ENCODE peak calls at places on chromosome 22, in six cellular contexts. One of them, this sample, is unnamed.

GRCh38 chr22:17920145-17920605 is 104.2 kb downstream of the MICAL3 start:
- DNase-seq in H9: peak
- DNase-seq in H1: no peak
- DNase-seq in IMR-90: peak
- DNase-seq in trophoblast cell: peak
- DNase-seq in mesenchymal stem cell: peak
- DNase-seq in this sample: no peak

GRCh38 chr22:43110927-43111623 is 525 bp downstream of the BIK start:
- DNase-seq in H9: no peak
- DNase-seq in IMR-90: no peak
- DNase-seq in H1: peak
- DNase-seq in trophoblast cell: no peak
- DNase-seq in mesenchymal stem cell: no peak
- DNase-seq in this sample: no peak

GRCh38 chr22:23193420-23193819 is 13.1 kb downstream of the BCR start:
- DNase-seq in mesenchymal stem cell: no peak
- DNase-seq in H1: no peak
- DNase-seq in IMR-90: no peak
- DNase-seq in H9: no peak
- DNase-seq in trophoblast cell: no peak
- DNase-seq in this sample: no peak

GRCh38 chr22:40668611-40669390 is 10.5 kb upstream of the MCHR1 start:
- DNase-seq in IMR-90: peak
- DNase-seq in trophoblast cell: peak
- DNase-seq in H1: no peak
- DNase-seq in H9: no peak
- DNase-seq in mesenchymal stem cell: peak
- DNase-seq in this sample: no peak

GRCh38 chr22:27097933-27098332 is 440.5 kb downstream of the MIAT start:
- DNase-seq in trophoblast cell: no peak
- DNase-seq in IMR-90: no peak
- DNase-seq in H9: no peak
- DNase-seq in H1: no peak
- DNase-seq in mesenchymal stem cell: no peak
- DNase-seq in this sample: no peak

GRCh38 chr22:45673482-45674175 is 2.0 kb downstream of the ATXN10 start:
- DNase-seq in mesenchymal stem cell: no peak
- DNase-seq in H1: no peak
- DNase-seq in H9: no peak
- DNase-seq in IMR-90: no peak
- DNase-seq in trophoblast cell: no peak
- DNase-seq in this sample: no peak

GRCh38 chr22:42966389-42966998 is 48.5 kb downstream of the PACSIN2 start:
- DNase-seq in H9: no peak
- DNase-seq in mesenchymal stem cell: no peak
- DNase-seq in IMR-90: no peak
- DNase-seq in trophoblast cell: no peak
- DNase-seq in H1: no peak
- DNase-seq in this sample: no peak

GRCh38 chr22:40612291-40612740 is 24.2 kb downstream of the MRTFA start:
- DNase-seq in IMR-90: no peak
- DNase-seq in mesenchymal stem cell: no peak
- DNase-seq in H9: no peak
- DNase-seq in trophoblast cell: no peak
- DNase-seq in H1: no peak
- DNase-seq in this sample: no peak

GRCh38 chr22:45400046-45400445 is 13.4 kb downstream of the SMC1B start:
- DNase-seq in H1: no peak
- DNase-seq in H9: no peak
- DNase-seq in mesenchymal stem cell: no peak
- DNase-seq in trophoblast cell: no peak
- DNase-seq in IMR-90: no peak
- DNase-seq in this sample: no peak

GRCh38 chr22:41746563-41747400 is 47.5 kb downstream of the MEI1 start:
- DNase-seq in H1: peak
- DNase-seq in trophoblast cell: peak
- DNase-seq in mesenchymal stem cell: peak
- DNase-seq in H9: peak
- DNase-seq in IMR-90: peak
- DNase-seq in this sample: peak

GRCh38 chr22:26619510-26619909 is 1.7 kb upstream of the CRYBB1 start:
- DNase-seq in trophoblast cell: no peak
- DNase-seq in H9: no peak
- DNase-seq in mesenchymal stem cell: no peak
- DNase-seq in H1: no peak
- DNase-seq in IMR-90: no peak
- DNase-seq in this sample: no peak

GRCh38 chr22:35398574-35398973 is 1.4 kb upstream of the MCM5 start:
- DNase-seq in mesenchymal stem cell: no peak
- DNase-seq in H1: no peak
- DNase-seq in IMR-90: no peak
- DNase-seq in trophoblast cell: no peak
- DNase-seq in H9: no peak
- DNase-seq in this sample: no peak

GRCh38 chr22:35399678-35400334 is at the start of gene MCM5:
- DNase-seq in H1: peak
- DNase-seq in IMR-90: peak
- DNase-seq in H9: peak
- DNase-seq in trophoblast cell: peak
- DNase-seq in mesenchymal stem cell: peak
- DNase-seq in this sample: peak

GRCh38 chr22:35401863-35402262 is 1.9 kb downstream of the MCM5 start:
- DNase-seq in H9: no peak
- DNase-seq in IMR-90: no peak
- DNase-seq in trophoblast cell: no peak
- DNase-seq in mesenchymal stem cell: no peak
- DNase-seq in H1: no peak
- DNase-seq in this sample: no peak

GRCh38 chr22:35399114-35399677 is 744 bp upstream of the MCM5 start:
- DNase-seq in mesenchymal stem cell: no peak
- DNase-seq in trophoblast cell: no peak
- DNase-seq in H1: no peak
- DNase-seq in IMR-90: no peak
- DNase-seq in H9: peak
- DNase-seq in this sample: no peak

DNA sequence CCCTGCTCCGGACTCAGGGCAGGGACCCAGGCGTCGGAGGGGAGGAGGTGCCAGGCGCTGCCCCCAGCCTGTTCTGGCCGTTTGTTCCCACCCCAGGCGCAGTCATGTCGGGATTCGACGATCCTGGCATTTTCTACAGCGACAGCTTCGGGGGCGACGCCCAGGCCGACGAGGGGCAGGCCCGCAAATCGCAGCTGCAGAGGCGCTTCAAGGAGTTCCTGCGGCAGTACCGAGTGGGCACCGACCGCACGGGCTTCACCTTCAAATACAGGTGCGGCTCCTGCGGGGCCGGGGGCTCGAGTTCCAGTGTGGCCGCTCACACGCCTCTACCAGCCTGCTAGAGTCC is 368 bp downstream of the MCM5 start:
- DNase-seq in trophoblast cell: no peak
- DNase-seq in H9: no peak
- DNase-seq in mesenchymal stem cell: no peak
- DNase-seq in IMR-90: no peak
- DNase-seq in H1: no peak
- DNase-seq in this sample: no peak
- H3K4ac ChIP-seq in trophoblast cell: peak
- H3K4ac ChIP-seq in H9: peak
- H3K4ac ChIP-seq in mesenchymal stem cell: no peak
- H3K4ac ChIP-seq in IMR-90: peak
- H3K4ac ChIP-seq in H1: peak
- H3K4ac ChIP-seq in this sample: peak

GRCh38 chr22:36156119-36156514 is 4.4 kb downstream of the APOL3 start:
- DNase-seq in H9: no peak
- DNase-seq in trophoblast cell: no peak
- DNase-seq in H1: no peak
- DNase-seq in mesenchymal stem cell: no peak
- DNase-seq in IMR-90: no peak
- DNase-seq in this sample: no peak

GRCh38 chr22:36155702-36156101 is 4.9 kb downstream of the APOL3 start:
- DNase-seq in trophoblast cell: no peak
- DNase-seq in H9: no peak
- DNase-seq in mesenchymal stem cell: peak
- DNase-seq in IMR-90: no peak
- DNase-seq in H1: no peak
- DNase-seq in this sample: no peak

GRCh38 chr22:36153756-36154155 is 6.8 kb downstream of the APOL3 start:
- DNase-seq in H9: no peak
- DNase-seq in trophoblast cell: no peak
- DNase-seq in H1: no peak
- DNase-seq in IMR-90: no peak
- DNase-seq in mesenchymal stem cell: no peak
- DNase-seq in this sample: no peak

GRCh38 chr22:36160499-36160942 is at the start of gene APOL3:
- DNase-seq in H1: no peak
- DNase-seq in mesenchymal stem cell: peak
- DNase-seq in trophoblast cell: peak
- DNase-seq in IMR-90: peak
- DNase-seq in H9: no peak
- DNase-seq in this sample: no peak

GRCh38 chr22:36156515-36157419 is 3.8 kb downstream of the APOL3 start:
- DNase-seq in trophoblast cell: peak
- DNase-seq in H1: no peak
- DNase-seq in mesenchymal stem cell: peak
- DNase-seq in H9: peak
- DNase-seq in IMR-90: peak
- DNase-seq in this sample: no peak
- H3K18ac ChIP-seq in trophoblast cell: no peak
- H3K18ac ChIP-seq in H1: peak
- H3K18ac ChIP-seq in mesenchymal stem cell: peak
- H3K18ac ChIP-seq in H9: peak
- H3K18ac ChIP-seq in IMR-90: peak
- H3K18ac ChIP-seq in this sample: peak

GRCh38 chr22:37925311-37925710 is 19.2 kb downstream of the MICALL1 start:
- DNase-seq in mesenchymal stem cell: no peak
- DNase-seq in H9: no peak
- DNase-seq in IMR-90: no peak
- DNase-seq in trophoblast cell: no peak
- DNase-seq in H1: no peak
- DNase-seq in this sample: no peak

GRCh38 chr22:37926358-37926757 is 20.3 kb downstream of the MICALL1 start:
- DNase-seq in trophoblast cell: no peak
- DNase-seq in H1: no peak
- DNase-seq in IMR-90: no peak
- DNase-seq in mesenchymal stem cell: no peak
- DNase-seq in H9: no peak
- DNase-seq in this sample: no peak

GRCh38 chr22:37927129-37927936 is 21.2 kb downstream of the MICALL1 start:
- DNase-seq in H9: no peak
- DNase-seq in mesenchymal stem cell: no peak
- DNase-seq in trophoblast cell: no peak
- DNase-seq in IMR-90: no peak
- DNase-seq in H1: no peak
- DNase-seq in this sample: no peak

GRCh38 chr22:37924386-37925065 is 18.4 kb downstream of the MICALL1 start:
- DNase-seq in IMR-90: no peak
- DNase-seq in H9: no peak
- DNase-seq in H1: no peak
- DNase-seq in mesenchymal stem cell: no peak
- DNase-seq in trophoblast cell: no peak
- DNase-seq in this sample: no peak

GRCh38 chr22:37925767-37926166 is 19.7 kb downstream of the MICALL1 start:
- DNase-seq in IMR-90: no peak
- DNase-seq in trophoblast cell: no peak
- DNase-seq in H9: no peak
- DNase-seq in H1: no peak
- DNase-seq in mesenchymal stem cell: no peak
- DNase-seq in this sample: no peak
- H4K91ac ChIP-seq in IMR-90: no peak
- H4K91ac ChIP-seq in trophoblast cell: no peak
- H4K91ac ChIP-seq in H9: no peak
- H4K91ac ChIP-seq in H1: no peak
- H4K91ac ChIP-seq in mesenchymal stem cell: no peak
- H4K91ac ChIP-seq in this sample: no peak

DNA sequence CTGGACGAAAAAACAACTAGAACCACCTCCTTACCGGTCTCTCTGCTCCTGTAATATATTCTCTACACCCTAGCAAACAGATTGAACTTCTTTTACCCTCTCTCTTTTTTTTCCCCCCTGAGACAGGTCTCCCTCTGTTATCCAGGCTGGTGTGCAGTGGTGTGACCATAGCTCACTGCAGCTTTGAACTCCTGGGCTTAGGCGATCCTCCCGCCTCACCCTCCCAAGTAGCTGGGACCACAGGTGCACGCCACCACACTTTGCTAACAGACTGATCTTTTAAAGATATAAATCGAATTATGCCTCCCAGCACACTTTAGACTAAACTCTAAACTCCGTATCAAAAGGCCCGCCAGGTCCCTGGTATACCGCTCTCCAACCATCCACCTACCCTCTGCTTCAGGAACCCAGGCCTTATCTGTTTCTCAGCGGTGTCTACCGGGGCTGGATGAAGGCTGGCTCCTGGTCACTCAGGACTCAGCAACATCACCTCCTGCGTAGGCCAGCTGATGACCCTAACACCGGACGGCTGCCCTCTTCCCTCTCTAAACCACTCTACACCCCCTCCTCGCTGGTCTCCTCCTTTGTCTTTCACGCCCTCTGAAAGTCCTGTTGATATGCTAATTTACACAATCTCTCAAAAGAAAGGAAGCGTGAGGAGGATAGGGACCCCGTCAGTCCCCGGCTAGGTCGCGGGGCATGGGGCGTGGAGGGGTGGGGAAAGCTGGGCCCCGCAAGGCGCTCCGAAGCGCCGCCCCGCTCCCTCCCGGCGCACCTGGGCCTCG is 716 bp downstream of the C22orf39 start:
- DNase-seq in H1: no peak
- DNase-seq in trophoblast cell: no peak
- DNase-seq in H9: peak
- DNase-seq in mesenchymal stem cell: peak
- DNase-seq in IMR-90: no peak
- DNase-seq in this sample: peak
- H3K4ac ChIP-seq in H1: no peak
- H3K4ac ChIP-seq in trophoblast cell: peak
- H3K4ac ChIP-seq in H9: no peak
- H3K4ac ChIP-seq in mesenchymal stem cell: peak
- H3K4ac ChIP-seq in IMR-90: peak
- H3K4ac ChIP-seq in this sample: no peak

DNA sequence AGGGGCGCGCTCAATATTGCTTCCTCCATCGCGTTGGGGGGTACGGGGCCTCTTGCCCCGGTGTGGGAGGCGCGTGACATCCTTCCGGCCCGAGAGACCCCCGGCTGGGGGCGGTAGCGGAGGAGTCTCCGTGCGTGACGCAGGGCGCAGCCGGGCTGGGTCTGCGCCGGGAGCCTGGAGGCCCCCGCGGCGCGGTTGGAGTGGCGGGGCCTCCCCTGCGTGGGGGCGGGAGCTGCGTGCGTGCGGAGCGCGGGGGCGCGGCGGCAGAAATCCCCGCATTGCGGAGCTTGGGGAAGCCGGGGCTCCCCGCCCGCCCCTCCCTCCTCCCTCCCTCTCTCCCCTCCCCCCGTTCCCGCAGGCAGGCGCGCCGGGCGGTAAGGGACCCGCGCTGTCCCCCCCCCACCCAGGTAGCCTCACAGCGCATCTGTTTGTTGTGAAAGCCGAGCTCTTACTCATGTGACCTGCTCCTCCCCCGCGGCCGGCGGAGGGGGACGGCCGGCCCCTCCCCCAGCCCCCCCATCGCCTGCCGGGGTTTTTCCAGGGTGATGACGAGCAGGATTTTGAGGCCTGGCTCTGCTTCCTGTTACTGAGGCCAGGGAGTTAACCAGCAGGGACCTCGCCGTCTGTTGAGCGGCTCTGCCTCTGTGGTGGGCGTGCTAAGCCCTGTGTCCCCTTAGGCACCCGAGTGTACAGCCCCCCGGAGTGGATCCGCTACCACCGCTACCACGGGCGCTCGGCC is 1.6 kb downstream of the PIM3 start:
- DNase-seq in H1: peak
- DNase-seq in IMR-90: peak
- DNase-seq in H9: peak
- DNase-seq in trophoblast cell: peak
- DNase-seq in mesenchymal stem cell: peak
- DNase-seq in this sample: peak
- H3K18ac ChIP-seq in H1: peak
- H3K18ac ChIP-seq in IMR-90: peak
- H3K18ac ChIP-seq in H9: peak
- H3K18ac ChIP-seq in trophoblast cell: peak
- H3K18ac ChIP-seq in mesenchymal stem cell: peak
- H3K18ac ChIP-seq in this sample: peak

This sample was measured in neuronal stem cell.